ENCODE peak calls at places on chromosome 12, in six cellular contexts. L, W, P, A, O and N are unnamed samples.

GRCh38 chr12:3200032-3200617 is 122.9 kb downstream of the TSPAN9 start:
- DNase-seq in P (no peak), L (no peak), O (no peak), W (peak), A (peak), N (no peak)

GRCh38 chr12:59230334-59230733 is 310.0 kb upstream of the LRIG3 start:
- DNase-seq in P (no peak), W (no peak), A (no peak), O (no peak), L (no peak), N (no peak)

GRCh38 chr12:25943940-25944339 is 14.5 kb upstream of the RASSF8 start:
- DNase-seq in P (no peak), L (no peak), A (no peak), O (no peak), W (no peak), N (no peak)

GRCh38 chr12:104672501-104673265 is 215.9 kb downstream of the CHST11 start:
- DNase-seq in L (no peak), O (no peak), W (no peak), P (no peak), A (peak), N (no peak)

GRCh38 chr12:131818821-131819585 is 9.2 kb upstream of the MMP17 start:
- DNase-seq in P (no peak), O (no peak), L (no peak), W (no peak), A (no peak), N (peak)

GRCh38 chr12:123041042-123041531 is 60.6 kb downstream of the ARL6IP4 start:
- DNase-seq in O (no peak), W (no peak), A (no peak), L (no peak), P (no peak), N (no peak)

GRCh38 chr12:13799574-13799973 is 181.8 kb downstream of the GRIN2B start:
- DNase-seq in L (no peak), W (no peak), A (no peak), O (no peak), P (no peak), N (no peak)

GRCh38 chr12:105961821-105962671 is 176.7 kb downstream of the NUAK1 start:
- DNase-seq in W (no peak), P (no peak), A (no peak), O (no peak), L (no peak), N (no peak)

GRCh38 chr12:47805417-47805816 is 14.3 kb downstream of the HDAC7 start:
- DNase-seq in A (no peak), O (no peak), P (no peak), W (no peak), L (no peak), N (no peak)

GRCh38 chr12:49108958-49109404 is 1.7 kb downstream of the LMBR1L start:
- DNase-seq in L (peak), P (no peak), W (no peak), A (peak), O (no peak), N (peak)

GRCh38 chr12:89919241-89919906 is 210.7 kb upstream of the ATP2B1 start:
- DNase-seq in W (no peak), P (no peak), A (no peak), O (no peak), L (no peak), N (no peak)

GRCh38 chr12:91811481-91812287 is 334.0 kb downstream of the BTG1 start:
- DNase-seq in W (peak), A (peak), O (peak), P (peak), L (peak), N (peak)

GRCh38 chr12:108298761-108299275 is 40.3 kb downstream of the CMKLR1 start:
- DNase-seq in L (no peak), W (no peak), P (no peak), O (no peak), A (no peak), N (no peak)